ENCODE peak calls at places on chromosomes 13 and 19, in five cellular contexts. S is Caki2; N is T-helper 9 cell; X is endothelial cell; T is activated CD4-positive, alpha-beta T cell treated with anti-CD3 and anti-CD28 coated beads, Interleukin-2, amount 10 ng/mL, durations not matched to agents 7 days and 5 days. F is an unnamed sample.

GRCh38 chr13:62643007-62643483 is 1227.4 kb upstream of the PCDH20 start:
- DNase-seq in S (peak), N (no peak), X (no peak), T (no peak), F (no peak)

GRCh38 chr13:108944760-108945159 is 315.3 kb downstream of the MYO16 start:
- DNase-seq in S (no peak), N (no peak), X (no peak), T (no peak), F (no peak)

GRCh38 chr19:1864480-1865171 is 1.2 kb upstream of the KLF16 start:
- DNase-seq in S (peak), N (no peak), X (peak), T (peak), F (peak)

GRCh38 chr19:752652-753517 is 2.0 kb downstream of the MISP start:
- DNase-seq in S (peak), N (no peak), X (no peak), T (no peak), F (no peak)

GRCh38 chr19:10603873-10604459 is 16.9 kb upstream of the AP1M2 start:
- DNase-seq in S (no peak), N (no peak), X (no peak), T (peak), F (no peak)

GRCh38 chr19:41172297-41173164 is 20.5 kb upstream of the CYP2S1 start:
- DNase-seq in S (no peak), N (no peak), X (no peak), T (no peak), F (no peak)

GRCh38 chr19:14674764-14675163 is at the start of gene ADGRE3:
- DNase-seq in S (no peak), N (no peak), X (no peak), T (no peak), F (no peak)

GRCh38 chr13:98315466-98315865 is 138.4 kb upstream of the RNF113B start:
- DNase-seq in S (no peak), N (no peak), X (peak), T (no peak), F (no peak)

GRCh38 chr13:29676535-29676934 is 81.0 kb upstream of the SLC7A1 start:
- DNase-seq in S (peak), N (no peak), X (no peak), T (no peak), F (no peak)

GRCh38 chr13:46605824-46606554 is 53.0 kb downstream of the LRCH1 start:
- DNase-seq in S (peak), N (no peak), X (no peak), T (no peak), F (no peak)

GRCh38 chr13:37539176-37539575 is 59.4 kb downstream of the POSTN start:
- DNase-seq in S (no peak), N (no peak), X (no peak), T (no peak), F (no peak)

GRCh38 chr13:46062190-46062589 is 9.6 kb upstream of the ZC3H13 start:
- DNase-seq in S (no peak), N (no peak), X (no peak), T (no peak), F (no peak)

GRCh38 chr13:64164435-64164834 is 2748.8 kb upstream of the PCDH20 start:
- DNase-seq in S (no peak), N (no peak), X (no peak), T (no peak), F (no peak)

GRCh38 chr13:40813662-40814454 is 24.4 kb downstream of the SLC25A15 start:
- DNase-seq in S (no peak), N (no peak), X (no peak), T (no peak), F (no peak)

GRCh38 chr19:30221176-30221575 is 151.0 kb upstream of the ZNF536 start:
- DNase-seq in S (no peak), N (no peak), X (no peak), T (no peak), F (no peak)

GRCh38 chr19:51547397-51548212 is 16.1 kb upstream of the SIGLEC6 start:
- DNase-seq in S (no peak), N (no peak), X (no peak), T (no peak), F (no peak)

GRCh38 chr19:46225558-46226004 is 4.0 kb upstream of the IGFL1 start:
- DNase-seq in S (no peak), N (no peak), X (peak), T (peak), F (no peak)

GRCh38 chr13:33925563-33925962 is 107.6 kb downstream of the RFC3 start:
- DNase-seq in S (no peak), N (no peak), X (no peak), T (no peak), F (no peak)

GRCh38 chr13:35697281-35697680 is 220.8 kb upstream of the MAB21L1 start:
- DNase-seq in S (no peak), N (no peak), X (no peak), T (no peak), F (no peak)

GRCh38 chr13:40564342-40564997 is 102.0 kb downstream of the FOXO1 start:
- DNase-seq in S (no peak), N (no peak), X (no peak), T (no peak), F (no peak)

GRCh38 chr19:17264641-17264979 is at the start of gene USHBP1:
- DNase-seq in S (no peak), N (no peak), X (peak), T (no peak), F (no peak)

GRCh38 chr19:14089412-14089661 is 1.2 kb downstream of the SAMD1 start:
- DNase-seq in S (no peak), N (no peak), X (no peak), T (no peak), F (no peak)

GRCh38 chr19:4385291-4386037 is 14.9 kb downstream of the SH3GL1 start:
- DNase-seq in S (no peak), N (no peak), X (no peak), T (no peak), F (no peak)

GRCh38 chr19:13842294-13843103 is 34.4 kb upstream of the NANOS3 start:
- DNase-seq in S (peak), N (peak), X (peak), T (peak), F (no peak)

GRCh38 chr13:114134111-114134943 is 1.9 kb upstream of the RASA3 start:
- DNase-seq in S (peak), N (no peak), X (no peak), T (no peak), F (no peak)

GRCh38 chr19:48784527-48784926 is 26.3 kb downstream of the BCAT2 start:
- DNase-seq in S (no peak), N (no peak), X (no peak), T (no peak), F (no peak)

GRCh38 chr13:109790071-109790470 is 3.7 kb upstream of the IRS2 start:
- DNase-seq in S (peak), N (no peak), X (no peak), T (no peak), F (no peak)

GRCh38 chr13:29270536-29271045 is 324.9 kb downstream of the SLC7A1 start:
- DNase-seq in S (no peak), N (no peak), X (no peak), T (no peak), F (no peak)

GRCh38 chr13:32212420-32212819 is 102.7 kb downstream of the ZAR1L start:
- DNase-seq in S (no peak), N (no peak), X (no peak), T (no peak), F (no peak)

GRCh38 chr13:106492576-106493323 is 42.7 kb downstream of the EFNB2 start:
- DNase-seq in S (no peak), N (no peak), X (no peak), T (no peak), F (no peak)

GRCh38 chr19:4326837-4327251 is 11.8 kb downstream of the STAP2 start:
- DNase-seq in S (no peak), N (no peak), X (no peak), T (no peak), F (no peak)

GRCh38 chr19:49718991-49719390 is 28.1 kb downstream of the CPT1C start:
- DNase-seq in S (no peak), N (no peak), X (no peak), T (no peak), F (no peak)

GRCh38 chr19:4870025-4870700 is 2.7 kb upstream of the PLIN3 start:
- DNase-seq in S (peak), N (no peak), X (no peak), T (no peak), F (no peak)

GRCh38 chr19:39823693-39824092 is 10.3 kb downstream of the DYRK1B start:
- DNase-seq in S (no peak), N (no peak), X (no peak), T (no peak), F (no peak)

GRCh38 chr13:27125357-27126282 is 46.0 kb downstream of the USP12 start:
- DNase-seq in S (no peak), N (no peak), X (no peak), T (no peak), F (no peak)